ENCODE peak calls at places on chromosomes 7 and 10, in four cellular contexts. C is GM12878, N is H1, S is HepG2. V is an unnamed sample.

GRCh38 chr7:137953692-137954470 is 48.0 kb downstream of the CREB3L2 start:
- DNase-seq in C (no peak), N (no peak), S (no peak), V (peak)

GRCh38 chr7:28748934-28749584 is 209.1 kb downstream of the TRIL start:
- DNase-seq in C (no peak), N (no peak), S (no peak), V (no peak)

GRCh38 chr7:4694653-4695335 is 12.7 kb downstream of the FOXK1 start:
- DNase-seq in C (no peak), N (no peak), S (no peak), V (no peak)

GRCh38 chr10:108014902-108015177 is 850.3 kb upstream of the SORCS1 start:
- DNase-seq in C (peak), N (no peak), S (no peak), V (no peak)

GRCh38 chr7:66640802-66641525 is 12.3 kb downstream of the KCTD7 start:
- DNase-seq in C (no peak), N (no peak), S (peak), V (no peak)

GRCh38 chr10:21526184-21526951 is 886 bp upstream of the SKIDA1 start:
- DNase-seq in C (no peak), N (peak), S (peak), V (no peak)

GRCh38 chr10:98270786-98271185 is 2.8 kb upstream of the LOXL4 start:
- DNase-seq in C (no peak), N (no peak), S (no peak), V (no peak)

GRCh38 chr10:32417906-32418547 is 27.9 kb upstream of the CCDC7 start:
- DNase-seq in C (no peak), N (no peak), S (no peak), V (no peak)

GRCh38 chr7:26525413-26526287 is 234.0 kb downstream of the SNX10 start:
- DNase-seq in C (no peak), N (no peak), S (no peak), V (no peak)

GRCh38 chr10:122468923-122469781 is 7.8 kb downstream of the HTRA1 start:
- DNase-seq in C (no peak), N (no peak), S (peak), V (no peak)

GRCh38 chr10:106716375-106716774 is 448.1 kb downstream of the SORCS1 start:
- DNase-seq in C (no peak), N (no peak), S (no peak), V (no peak)

GRCh38 chr7:25656581-25657026 is 428.3 kb upstream of the NPVF start:
- DNase-seq in C (no peak), N (no peak), S (no peak), V (no peak)

GRCh38 chr10:31769564-31769963 is 159.1 kb downstream of the ARHGAP12 start:
- DNase-seq in C (no peak), N (no peak), S (no peak), V (no peak)

GRCh38 chr10:60353519-60354258 is 36.0 kb downstream of the ANK3 start:
- DNase-seq in C (no peak), N (no peak), S (no peak), V (no peak)

GRCh38 chr10:98354491-98354890 is 60.5 kb downstream of the PYROXD2 start:
- DNase-seq in C (no peak), N (no peak), S (no peak), V (no peak)

GRCh38 chr7:116687801-116688201 is 15.8 kb downstream of the MET start:
- DNase-seq in C (no peak), N (no peak), S (peak), V (no peak)

GRCh38 chr7:142557971-142558582 is 191.2 kb upstream of the PRSS1 start:
- DNase-seq in C (no peak), N (peak), S (peak), V (peak)

GRCh38 chr10:130201043-130201380 is 64.8 kb downstream of the GLRX3 start:
- DNase-seq in C (no peak), N (no peak), S (no peak), V (no peak)

GRCh38 chr7:79452495-79453265 is 787 bp downstream of the MAGI2 start:
- DNase-seq in C (no peak), N (peak), S (peak), V (no peak)

GRCh38 chr7:36280840-36281812 is 108.5 kb upstream of the ANLN start:
- DNase-seq in C (no peak), N (no peak), S (no peak), V (peak)

GRCh38 chr7:33534830-33535229 is 370.5 kb upstream of the BMPER start:
- DNase-seq in C (no peak), N (no peak), S (no peak), V (peak)

GRCh38 chr7:98828368-98828767 is 41.4 kb downstream of the TMEM130 start:
- DNase-seq in C (no peak), N (no peak), S (no peak), V (no peak)

GRCh38 chr10:77510695-77511094 is 126.9 kb downstream of the KCNMA1 start:
- DNase-seq in C (no peak), N (no peak), S (no peak), V (no peak)

GRCh38 chr10:28219241-28219640 is 83.6 kb downstream of the MPP7 start:
- DNase-seq in C (no peak), N (no peak), S (no peak), V (no peak)

GRCh38 chr10:106440355-106440754 is 724.2 kb downstream of the SORCS1 start:
- DNase-seq in C (no peak), N (no peak), S (no peak), V (no peak)

GRCh38 chr10:5447611-5448071 is 35.3 kb downstream of the NET1 start:
- DNase-seq in C (peak), N (no peak), S (no peak), V (no peak)

GRCh38 chr10:97396056-97396455 is 5.1 kb downstream of the RRP12 start:
- DNase-seq in C (no peak), N (no peak), S (no peak), V (no peak)

GRCh38 chr7:1192171-1192676 is 32.2 kb upstream of the ZFAND2A start:
- DNase-seq in C (no peak), N (no peak), S (no peak), V (no peak)

GRCh38 chr10:5977471-5978370 is at the start of gene IL15RA:
- DNase-seq in C (no peak), N (peak), S (peak), V (no peak)

GRCh38 chr7:70756789-70757188 is 375.2 kb upstream of the GALNT17 start:
- DNase-seq in C (no peak), N (peak), S (no peak), V (no peak)

GRCh38 chr7:149799397-149800168 is 26.2 kb upstream of the ZNF467 start:
- DNase-seq in C (no peak), N (peak), S (peak), V (peak)

GRCh38 chr10:129637841-129638240 is 170.8 kb downstream of the MGMT start:
- DNase-seq in C (no peak), N (no peak), S (no peak), V (no peak)

GRCh38 chr7:31933481-31933880 is 136.7 kb downstream of the PDE1C start:
- DNase-seq in C (no peak), N (no peak), S (no peak), V (no peak)

GRCh38 chr7:157615101-157615817 is 278.5 kb downstream of the DNAJB6 start:
- DNase-seq in C (no peak), N (no peak), S (no peak), V (no peak)

GRCh38 chr7:5594616-5595544 is 171.2 kb upstream of the TNRC18 start:
- DNase-seq in C (no peak), N (peak), S (no peak), V (no peak)

GRCh38 chr7:47502240-47502877 is 79.6 kb downstream of the TNS3 start:
- DNase-seq in C (no peak), N (no peak), S (no peak), V (no peak)

GRCh38 chr10:13390604-13391522 is 42.8 kb upstream of the SEPHS1 start:
- DNase-seq in C (no peak), N (no peak), S (no peak), V (no peak)

GRCh38 chr7:70380315-70381027 is 751.5 kb upstream of the GALNT17 start:
- DNase-seq in C (no peak), N (no peak), S (no peak), V (no peak)

GRCh38 chr7:66099551-66100407 is 14.9 kb upstream of the CRCP start:
- DNase-seq in C (no peak), N (peak), S (no peak), V (no peak)

DNA sequence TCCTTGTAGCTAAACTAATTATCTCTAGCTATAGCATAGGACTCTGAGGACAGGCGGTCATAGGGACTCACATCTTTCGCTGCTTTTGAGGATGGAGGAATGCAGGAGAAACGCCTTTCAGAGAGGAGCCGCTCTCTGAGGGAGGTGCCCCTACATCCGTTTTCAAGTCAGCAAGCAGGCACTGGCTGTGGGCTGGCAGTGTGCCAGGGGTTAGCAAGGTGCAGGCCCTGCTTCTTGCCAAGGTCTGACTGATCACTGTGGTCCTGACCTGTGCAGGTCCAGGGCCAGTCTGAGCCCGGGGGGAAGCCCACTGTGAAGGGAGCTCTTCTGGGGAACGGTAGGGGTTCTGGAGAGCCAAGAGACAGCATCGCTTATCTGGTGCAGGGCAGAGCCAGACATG is 89.4 kb downstream of the SH3PXD2A start:
- DNase-seq in C (no peak), N (no peak), S (no peak), V (no peak)
- TF ChIP-seq ZNF274 in C (no peak), N (no peak), S (no peak), V (no peak)

DNA sequence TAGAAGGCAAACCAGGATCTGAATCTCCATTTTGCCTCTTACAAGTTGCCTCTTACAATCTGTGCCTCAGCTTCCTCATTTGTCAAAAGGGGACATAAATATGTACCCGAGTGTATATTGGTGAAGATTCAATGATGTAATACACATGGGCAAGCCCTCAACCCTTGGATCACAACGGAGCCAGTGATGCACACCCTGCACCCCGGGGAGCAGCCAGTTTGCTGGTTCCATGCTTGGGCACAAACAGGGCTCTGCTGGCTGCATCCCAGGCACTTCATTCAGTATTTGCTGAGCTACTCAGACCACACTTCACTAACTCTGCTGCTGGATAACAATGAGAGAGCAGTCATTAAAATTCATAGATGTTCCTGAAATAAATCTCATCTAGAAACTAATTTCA is 72.0 kb downstream of the SCRN1 start:
- DNase-seq in C (no peak), N (no peak), S (no peak), V (no peak)
- TF ChIP-seq SUZ12 in C (no peak), N (no peak), S (no peak), V (no peak)

DNA sequence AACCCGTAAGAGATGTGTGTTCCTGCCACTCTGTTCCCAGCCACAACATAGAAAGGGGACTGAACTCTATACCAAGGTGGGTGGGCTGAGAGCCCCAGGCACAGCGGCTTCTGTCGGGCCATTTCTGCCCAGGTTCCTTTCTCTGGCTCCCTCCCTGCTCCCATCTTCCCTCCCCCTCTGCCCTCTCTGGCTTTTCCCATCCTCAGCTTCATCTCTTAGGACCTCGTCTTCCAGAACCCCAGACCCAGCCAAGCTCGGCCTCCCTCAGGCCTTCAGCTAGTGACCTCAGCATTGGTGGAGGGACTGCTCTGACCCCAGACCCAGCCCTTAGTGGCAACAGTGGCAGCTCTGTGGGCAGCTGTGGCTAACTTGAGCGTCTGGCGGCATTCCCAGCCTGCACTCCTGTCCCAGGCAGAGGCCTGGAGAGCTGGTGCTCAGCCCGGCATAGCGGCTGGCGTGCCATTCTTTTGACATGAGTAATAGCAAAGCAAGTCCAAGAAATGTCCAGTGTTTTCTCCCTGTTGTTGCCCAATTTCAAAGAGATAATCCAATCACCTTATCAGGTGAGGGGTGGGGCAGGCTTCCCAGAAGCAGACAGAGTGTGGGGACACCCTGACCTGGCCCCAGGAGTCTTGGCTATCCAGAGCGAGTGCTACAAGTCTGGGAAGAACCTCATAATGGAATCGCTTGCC is 15.9 kb downstream of the PTPRE start:
- DNase-seq in C (no peak), N (no peak), S (peak), V (no peak)
- TF ChIP-seq ZNF274 in C (no peak), N (no peak), S (no peak), V (no peak)

GRCh38 chr10:112761256-112761655 is 188.8 kb upstream of the TCF7L2 start:
- DNase-seq in C (no peak), N (no peak), S (no peak), V (no peak)
- TF ChIP-seq SUZ12 in C (no peak), N (no peak), S (no peak), V (no peak)

DNA sequence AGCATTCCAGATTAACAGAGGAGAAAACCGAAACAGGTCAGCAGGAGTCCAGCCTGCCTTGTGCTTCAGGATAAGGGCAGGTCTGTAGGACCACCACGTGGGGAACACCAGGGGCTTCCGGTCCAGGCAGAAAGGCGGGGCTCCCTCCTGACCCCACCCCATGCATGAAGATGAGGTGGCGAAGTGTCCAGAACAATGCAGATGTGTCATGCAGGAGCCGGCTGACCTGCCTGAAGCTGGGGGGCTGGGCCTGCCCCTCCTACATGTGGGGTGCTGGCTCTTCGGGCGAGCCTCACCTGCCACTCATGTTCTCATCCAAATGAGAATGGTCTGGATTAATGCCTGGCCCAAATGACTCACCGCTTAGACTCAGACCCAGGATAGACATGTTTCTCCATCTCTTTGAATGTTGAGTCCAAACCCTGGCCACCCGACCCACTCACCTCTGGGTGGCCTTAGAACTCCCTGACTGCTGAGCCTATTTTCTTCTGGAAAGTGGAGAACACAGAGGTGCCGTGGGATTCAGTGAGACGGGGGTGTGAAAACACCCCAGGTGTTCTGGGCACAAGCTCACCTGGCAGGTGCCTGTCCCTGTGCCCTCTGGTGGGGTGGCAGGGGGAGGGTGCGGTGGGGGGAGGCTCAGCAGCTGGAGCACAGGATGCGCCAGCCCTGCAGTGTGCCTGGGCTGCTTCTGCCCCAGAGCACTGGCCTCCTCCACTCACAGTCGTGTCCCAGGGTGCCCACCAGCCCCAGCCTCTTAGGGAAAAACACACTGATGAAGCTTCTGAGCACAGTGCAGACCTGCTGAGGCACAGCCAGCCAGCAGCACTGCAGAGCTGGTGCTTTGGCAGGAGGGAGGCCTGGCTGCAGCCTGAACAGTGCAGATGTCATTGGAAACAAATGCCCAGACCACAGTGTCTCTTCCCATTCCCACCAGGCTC is 55.2 kb upstream of the GDF10 start:
- DNase-seq in C (no peak), N (no peak), S (no peak), V (no peak)
- TF ChIP-seq ZNF274 in C (no peak), N (no peak), S (no peak), V (no peak)

DNA sequence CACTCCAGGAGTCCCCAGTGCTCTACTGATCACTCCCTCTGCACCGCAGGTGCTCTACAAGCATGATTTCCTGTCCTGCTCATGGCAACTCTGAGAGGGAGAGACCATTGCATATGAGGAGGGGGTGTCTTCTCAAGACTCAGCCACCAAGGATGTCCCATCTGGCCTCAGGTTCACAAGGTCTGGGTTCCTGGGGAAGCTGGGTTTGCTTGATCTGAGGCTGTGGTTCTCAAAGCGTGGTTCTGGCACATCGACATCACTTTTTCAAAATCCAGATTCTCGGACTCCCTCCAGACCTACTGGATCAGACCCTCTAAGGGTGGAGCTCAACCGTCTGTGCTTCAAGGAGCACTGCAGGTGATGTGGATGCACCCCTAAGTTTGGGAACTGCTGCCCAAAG is 247.5 kb downstream of the PLXNA4 start:
- DNase-seq in C (no peak), N (no peak), S (no peak), V (no peak)
- TF ChIP-seq SUZ12 in C (no peak), N (no peak), S (no peak), V (no peak)